ENCODE peak calls at places on chromosomes 11 and 22, in five cellular contexts. K is HepG2, B is H1, O is GM12878, S is K562. A is an unnamed sample.

GRCh38 chr11:12702999-12703453 is 28.8 kb downstream of the TEAD1 start:
- DNase-seq in S (no peak), K (no peak), B (no peak), O (no peak), A (no peak)

GRCh38 chr22:39940757-39941305 is 19.4 kb upstream of the TMA7B start:
- DNase-seq in B (no peak), S (no peak), K (no peak), O (no peak), A (no peak)

GRCh38 chr11:35114901-35115687 is 23.9 kb upstream of the CD44 start:
- DNase-seq in S (no peak), K (no peak), B (no peak), O (no peak), A (no peak)

GRCh38 chr11:130165601-130166456 is 6.2 kb downstream of the ST14 start:
- DNase-seq in O (no peak), S (no peak), B (no peak), K (no peak), A (no peak)

GRCh38 chr11:28144808-28145207 is 36.6 kb downstream of the METTL15 start:
- DNase-seq in S (no peak), K (no peak), O (no peak), B (no peak), A (no peak)

GRCh38 chr11:3947084-3947483 is 91.6 kb downstream of the STIM1 start:
- DNase-seq in B (no peak), S (no peak), K (no peak), O (peak; percentile 76), A (no peak)

GRCh38 chr11:108084811-108085210 is 36.6 kb upstream of the ACAT1 start:
- DNase-seq in K (no peak), B (no peak), S (no peak), O (no peak), A (no peak)

GRCh38 chr22:33579448-33580093 is 340.7 kb downstream of the LARGE1 start:
- DNase-seq in S (peak; percentile 35), O (no peak), K (peak; percentile 81), B (peak; percentile 94), A (peak; percentile 1)

GRCh38 chr22:17402304-17402703 is 33.0 kb downstream of the CECR2 start:
- DNase-seq in B (no peak), S (no peak), O (no peak), K (no peak), A (no peak)

GRCh38 chr22:46055851-46056168 is 78.8 kb upstream of the WNT7B start:
- DNase-seq in B (no peak), O (no peak), K (no peak), S (no peak), A (no peak)

GRCh38 chr11:44877908-44878459 is 72.7 kb downstream of the TP53I11 start:
- DNase-seq in B (no peak), O (no peak), S (no peak), K (no peak), A (no peak)

GRCh38 chr11:91749231-91749630 is 475.4 kb upstream of the FAT3 start:
- DNase-seq in S (no peak), O (no peak), K (no peak), B (no peak), A (no peak)

GRCh38 chr11:4041731-4042391 is 52.7 kb upstream of the RRM1 start:
- DNase-seq in B (no peak), O (no peak), S (no peak), K (no peak), A (no peak)

GRCh38 chr11:78400701-78401100 is 16.9 kb downstream of the GAB2 start:
- DNase-seq in K (no peak), S (no peak), B (no peak), O (no peak), A (no peak)

GRCh38 chr11:102279641-102280170 is 37.6 kb upstream of the BIRC3 start:
- DNase-seq in O (peak; percentile 68), K (peak; percentile 98), B (no peak), S (no peak), A (no peak)
- TF ChIP-seq POLR2AphosphoS5 in O (no peak), K (no peak), B (no peak), S (no peak), A (no peak)

DNA sequence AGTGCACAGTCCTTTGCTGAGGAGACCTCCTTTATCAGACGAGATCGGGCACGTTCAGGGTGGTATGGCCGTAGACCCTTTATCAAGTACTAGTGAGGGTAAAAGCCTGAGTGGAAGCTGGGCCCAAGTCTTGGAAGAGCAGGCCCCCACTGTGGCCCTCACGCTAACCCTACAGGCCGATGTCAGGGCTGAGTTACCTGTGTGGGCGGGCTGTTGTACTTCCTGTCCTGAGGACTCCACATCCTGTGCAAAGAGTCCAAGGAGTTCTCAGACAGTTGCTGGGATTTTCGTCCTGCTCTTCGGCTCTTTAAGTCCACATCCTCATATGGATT is 34.9 kb downstream of the RPL27A start:
- DNase-seq in S (peak; percentile 29), K (no peak), O (no peak), B (no peak), A (no peak)
- TF ChIP-seq EZH2 in S (no peak), K (no peak), O (no peak), B (no peak), A (no peak)

GRCh38 chr22:42116848-42117424 is 13.7 kb downstream of the CYP2D6 start:
- DNase-seq in B (peak; percentile 70), O (no peak), S (no peak), K (no peak), A (no peak)
- TF ChIP-seq SRF in B (no peak), O (no peak), S (no peak), K (no peak), A (no peak)

DNA sequence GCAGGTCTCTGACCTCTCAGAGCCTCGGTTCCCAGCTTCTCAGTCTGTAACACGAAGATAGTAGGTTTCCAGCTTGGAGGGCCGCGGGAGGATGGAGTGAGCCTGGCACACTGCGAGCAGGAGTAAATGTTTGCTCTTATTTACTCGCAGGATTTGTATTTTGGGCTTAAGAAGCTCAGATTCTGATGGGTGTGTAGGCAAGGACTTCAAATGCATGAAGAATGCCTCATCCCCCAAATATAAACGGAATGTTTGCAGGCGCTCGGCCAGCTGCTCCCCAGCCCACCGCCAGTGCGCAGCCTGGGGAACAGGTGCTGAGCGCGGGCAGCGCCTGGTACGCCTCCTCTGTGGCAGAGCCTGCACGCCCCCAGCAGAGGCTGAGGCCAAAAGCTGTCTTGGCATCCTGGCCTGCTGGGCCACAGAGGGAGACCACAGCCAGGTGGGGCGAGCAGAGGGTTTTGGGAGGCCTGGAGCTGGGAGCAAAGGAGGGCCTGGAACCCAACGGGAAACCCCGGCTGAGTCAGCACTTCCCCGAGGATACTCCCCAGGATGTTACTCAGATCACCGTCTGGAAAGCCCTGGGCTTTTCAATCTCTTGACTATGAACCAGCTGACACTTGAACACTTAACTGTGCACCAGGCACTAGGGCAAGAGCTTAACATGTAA is 9.4 kb downstream of the EHD1 start:
- DNase-seq in B (no peak), O (no peak), S (no peak), K (no peak), A (no peak)
- TF ChIP-seq POLR2AphosphoS5 in B (no peak), O (peak; percentile 23), S (no peak), K (no peak), A (no peak)

DNA sequence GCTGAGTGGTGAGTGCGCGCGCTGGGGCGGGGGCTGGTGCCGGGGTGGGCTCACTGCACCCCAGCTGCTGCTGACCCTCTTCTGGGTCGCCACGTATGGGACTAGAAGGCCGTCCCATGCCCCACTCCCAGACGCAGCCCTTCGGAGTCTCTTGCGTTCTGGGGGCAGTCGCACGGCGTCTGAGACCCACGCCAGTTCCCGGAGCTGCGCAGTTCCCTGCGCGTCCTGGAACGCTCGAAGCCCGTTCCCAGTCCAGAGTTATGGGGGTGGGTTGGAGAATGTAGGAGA is 345 bp downstream of the LAYN start:
- DNase-seq in B (no peak), S (no peak), O (no peak), K (no peak), A (no peak)
- TF ChIP-seq EZH2 in B (no peak), S (no peak), O (no peak), K (no peak), A (no peak)